ENCODE peak calls at places on chromosomes 11 and 22, in eight cellular contexts. Q is natural killer cell treated with Interleukin-12 subunit alpha and Interleukin-12 subunit beta and Interleukin-15 and Interleukin-18, amount 100 ng/mL, for 72 hours; I is activated CD4-positive, alpha-beta T cell treated with anti-CD3 and anti-CD28 coated beads for 48 hours; K is frontal cortex; O is HEK293T; U is stimulated activated CD4-positive, alpha-beta T cell treated with anti-CD3 and anti-CD28 coated beads, Interleukin-4, amount 100 ng/mL, for 48 hours; G is brain microvascular endothelial cell; X is fibroblast of lung. C is an unnamed sample.
A peak's percentile ranks its signal among the peaks of the same experiment; 100 is the strongest.

GRCh38 chr11:128686745-128687177 is 7.1 kb upstream of the FLI1 start:
- DNase-seq in Q (no peak), I (peak; percentile 77), K (peak; percentile 56), O (no peak), U (peak; percentile 34), G (peak; percentile 35), X (peak; percentile 34), C (peak; percentile 73)

GRCh38 chr11:46277623-46278386 is at the start of gene CREB3L1:
- DNase-seq in Q (no peak), I (no peak), K (peak; percentile 62), O (no peak), U (no peak), G (no peak), X (peak; percentile 33), C (peak; percentile 70)

GRCh38 chr11:70942593-70942992 is 309.8 kb downstream of the SHANK2 start:
- DNase-seq in Q (no peak), I (peak; percentile 37), K (no peak), O (peak; percentile 20), U (no peak), G (no peak), X (peak; percentile 2), C (no peak)

GRCh38 chr22:29031236-29031982 is 30.2 kb downstream of the C22orf31 start:
- DNase-seq in Q (peak; percentile 90), I (no peak), K (peak; percentile 60), O (peak; percentile 49), U (no peak), G (peak; percentile 96), X (peak; percentile 95), C (peak; percentile 82)

GRCh38 chr11:30914143-30914762 is 328.1 kb upstream of the MPPED2 start:
- DNase-seq in Q (no peak), I (peak; percentile 22), K (peak; percentile 37), O (peak; percentile 73), U (no peak), G (peak; percentile 58), X (peak; percentile 65), C (peak; percentile 62)

GRCh38 chr11:72015511-72016061 is 16.9 kb downstream of the IL18BP start:
- DNase-seq in Q (peak; percentile 23), I (no peak), K (no peak), O (no peak), U (no peak), G (peak; percentile 28), X (peak; percentile 19), C (no peak)

GRCh38 chr22:31098633-31099110 is 8.7 kb downstream of the SELENOM start:
- DNase-seq in Q (peak; percentile 53), I (no peak), K (no peak), O (no peak), U (no peak), G (no peak), X (no peak), C (no peak)

GRCh38 chr11:78400701-78401100 is 16.9 kb downstream of the GAB2 start:
- DNase-seq in Q (no peak), I (no peak), K (no peak), O (no peak), U (no peak), G (no peak), X (no peak), C (no peak)

GRCh38 chr22:21038405-21038804 is 6.0 kb upstream of the SLC7A4 start:
- DNase-seq in Q (no peak), I (no peak), K (no peak), O (no peak), U (no peak), G (no peak), X (peak; percentile 53), C (no peak)

GRCh38 chr11:80700386-80700785 is 1259.6 kb upstream of the TENM4 start:
- DNase-seq in Q (no peak), I (no peak), K (no peak), O (no peak), U (no peak), G (no peak), X (no peak), C (no peak)

GRCh38 chr11:45237666-45238348 is 48.3 kb downstream of the SYT13 start:
- DNase-seq in Q (no peak), I (no peak), K (no peak), O (no peak), U (no peak), G (no peak), X (no peak), C (no peak)

GRCh38 chr11:68828155-68828931 is 13.4 kb downstream of the CPT1A start:
- DNase-seq in Q (no peak), I (no peak), K (no peak), O (no peak), U (no peak), G (no peak), X (no peak), C (no peak)

GRCh38 chr22:38706101-38706884 is 549 bp downstream of the GTPBP1 start:
- DNase-seq in Q (peak; percentile 69), I (peak; percentile 48), K (peak; percentile 59), O (peak; percentile 39), U (no peak), G (no peak), X (peak; percentile 45), C (peak; percentile 46)

GRCh38 chr11:2265396-2265795 is 5.0 kb downstream of the ASCL2 start:
- DNase-seq in Q (no peak), I (peak; percentile 49), K (no peak), O (peak; percentile 1), U (no peak), G (no peak), X (no peak), C (peak; percentile 2)

GRCh38 chr22:32842486-32842885 is 41.0 kb downstream of the TIMP3 start:
- DNase-seq in Q (no peak), I (no peak), K (no peak), O (no peak), U (no peak), G (no peak), X (no peak), C (no peak)

GRCh38 chr11:23310276-23310675 is 450.0 kb upstream of the CCDC179 start:
- DNase-seq in Q (no peak), I (no peak), K (no peak), O (no peak), U (no peak), G (peak; percentile 69), X (no peak), C (peak; percentile 44)

GRCh38 chr11:118956847-118957469 is 860 bp downstream of the UPK2 start:
- DNase-seq in Q (no peak), I (no peak), K (no peak), O (peak; percentile 3), U (no peak), G (no peak), X (no peak), C (no peak)

GRCh38 chr22:20422965-20423635 is 14.5 kb downstream of the SCARF2 start:
- DNase-seq in Q (no peak), I (no peak), K (peak; percentile 85), O (no peak), U (no peak), G (no peak), X (peak; percentile 29), C (peak; percentile 82)

GRCh38 chr11:10651579-10652361 is 41.8 kb downstream of the IRAG1 start:
- DNase-seq in Q (no peak), I (no peak), K (no peak), O (no peak), U (no peak), G (no peak), X (no peak), C (no peak)

GRCh38 chr11:61037694-61038093 is 64.6 kb upstream of the CD5 start:
- DNase-seq in Q (no peak), I (no peak), K (no peak), O (no peak), U (no peak), G (peak; percentile 31), X (no peak), C (no peak)

GRCh38 chr11:77244277-77245014 is 57.0 kb downstream of the GDPD4 start:
- DNase-seq in Q (no peak), I (peak; percentile 8), K (no peak), O (no peak), U (no peak), G (peak; percentile 36), X (peak; percentile 81), C (peak; percentile 78)

GRCh38 chr11:100980156-100980555 is 149.5 kb downstream of the PGR start:
- DNase-seq in Q (no peak), I (no peak), K (no peak), O (no peak), U (no peak), G (no peak), X (peak; percentile 59), C (no peak)

GRCh38 chr22:35620624-35621245 is 3.6 kb upstream of the MB start:
- DNase-seq in Q (no peak), I (no peak), K (no peak), O (no peak), U (no peak), G (peak; percentile 34), X (no peak), C (no peak)

GRCh38 chr22:30806391-30806861 is 111.8 kb downstream of the OSBP2 start:
- DNase-seq in Q (no peak), I (no peak), K (no peak), O (no peak), U (no peak), G (peak; percentile 43), X (peak; percentile 61), C (peak; percentile 33)

GRCh38 chr11:45110562-45110961 is 35.9 kb upstream of the PRDM11 start:
- DNase-seq in Q (peak; percentile 75), I (peak; percentile 28), K (peak; percentile 71), O (peak; percentile 69), U (no peak), G (peak; percentile 58), X (peak; percentile 77), C (peak; percentile 83)

GRCh38 chr11:36363361-36364272 is 67.5 kb downstream of the PRR5L start:
- DNase-seq in Q (no peak), I (no peak), K (no peak), O (no peak), U (no peak), G (no peak), X (no peak), C (no peak)

GRCh38 chr22:20205964-20206708 is 55.3 kb upstream of the CCDC188 start:
- DNase-seq in Q (peak; percentile 71), I (peak; percentile 79), K (no peak), O (peak; percentile 69), U (peak; percentile 54), G (peak; percentile 38), X (peak; percentile 80), C (peak; percentile 83)

GRCh38 chr22:47138898-47139789 is 376.7 kb downstream of the TBC1D22A start:
- DNase-seq in Q (no peak), I (no peak), K (no peak), O (no peak), U (no peak), G (no peak), X (peak; percentile 22), C (no peak)

GRCh38 chr11:111729441-111729840 is 36.7 kb downstream of the PPP2R1B start:
- DNase-seq in Q (no peak), I (no peak), K (no peak), O (no peak), U (no peak), G (peak; percentile 14), X (peak; percentile 49), C (no peak)

GRCh38 chr11:108853864-108854263 is 189.0 kb downstream of the DDX10 start:
- DNase-seq in Q (no peak), I (no peak), K (no peak), O (no peak), U (no peak), G (peak; percentile 12), X (no peak), C (peak; percentile 12)

GRCh38 chr22:18974477-18975180 is 38.5 kb upstream of the PRODH start:
- DNase-seq in Q (no peak), I (no peak), K (no peak), O (no peak), U (no peak), G (no peak), X (no peak), C (no peak)

GRCh38 chr11:97909544-97910394 is 1111.0 kb upstream of the CNTN5 start:
- DNase-seq in Q (no peak), I (no peak), K (no peak), O (no peak), U (no peak), G (peak; percentile 43), X (peak; percentile 2), C (peak; percentile 23)

GRCh38 chr11:78039391-78039918 is 16.4 kb upstream of the KCTD14 start:
- DNase-seq in Q (no peak), I (no peak), K (no peak), O (no peak), U (no peak), G (no peak), X (no peak), C (no peak)

C was measured in GM03348.